ENCODE peak calls at places on chromosomes 2 and 18, in eight cellular contexts. One of them, this sample, is unnamed.

GRCh38 chr2:128178650-128179460 is 87.9 kb downstream of the UGGT1 start:
- DNase-seq in esophagus squamous epithelium: no peak
- DNase-seq in uterus: peak
- DNase-seq in ovary: peak
- DNase-seq in tibial nerve: no peak
- DNase-seq in HCT116: peak
- DNase-seq in A549: peak
- DNase-seq in IMR-90: peak
- DNase-seq in this sample: peak

GRCh38 chr18:42274488-42275137 is 319.6 kb downstream of the PIK3C3 start:
- DNase-seq in esophagus squamous epithelium: no peak
- DNase-seq in uterus: no peak
- DNase-seq in ovary: no peak
- DNase-seq in tibial nerve: no peak
- DNase-seq in HCT116: no peak
- DNase-seq in A549: peak
- DNase-seq in IMR-90: peak
- DNase-seq in this sample: no peak

GRCh38 chr18:27839141-27839540 is 337.8 kb downstream of the CDH2 start:
- DNase-seq in esophagus squamous epithelium: no peak
- DNase-seq in uterus: no peak
- DNase-seq in ovary: no peak
- DNase-seq in tibial nerve: no peak
- DNase-seq in HCT116: no peak
- DNase-seq in A549: peak
- DNase-seq in IMR-90: peak
- DNase-seq in this sample: no peak

GRCh38 chr2:127087780-127088495 is 19.0 kb downstream of the BIN1 start:
- DNase-seq in esophagus squamous epithelium: no peak
- DNase-seq in uterus: no peak
- DNase-seq in ovary: peak
- DNase-seq in tibial nerve: no peak
- DNase-seq in HCT116: no peak
- DNase-seq in A549: no peak
- DNase-seq in IMR-90: peak
- DNase-seq in this sample: no peak

GRCh38 chr2:30283931-30284565 is 52.7 kb downstream of the LBH start:
- DNase-seq in esophagus squamous epithelium: no peak
- DNase-seq in uterus: no peak
- DNase-seq in ovary: no peak
- DNase-seq in tibial nerve: no peak
- DNase-seq in HCT116: no peak
- DNase-seq in A549: no peak
- DNase-seq in IMR-90: no peak
- DNase-seq in this sample: no peak

GRCh38 chr2:53490659-53491058 is 276.9 kb upstream of the CHAC2 start:
- DNase-seq in esophagus squamous epithelium: no peak
- DNase-seq in uterus: peak
- DNase-seq in ovary: no peak
- DNase-seq in tibial nerve: peak
- DNase-seq in HCT116: no peak
- DNase-seq in A549: peak
- DNase-seq in IMR-90: peak
- DNase-seq in this sample: no peak

GRCh38 chr18:76875390-76876330 is 53.3 kb downstream of the ZNF236 start:
- DNase-seq in esophagus squamous epithelium: no peak
- DNase-seq in uterus: no peak
- DNase-seq in ovary: no peak
- DNase-seq in tibial nerve: no peak
- DNase-seq in HCT116: peak
- DNase-seq in A549: peak
- DNase-seq in IMR-90: peak
- DNase-seq in this sample: peak

GRCh38 chr2:152546230-152546837 is 170.9 kb downstream of the PRPF40A start:
- DNase-seq in esophagus squamous epithelium: no peak
- DNase-seq in uterus: no peak
- DNase-seq in ovary: no peak
- DNase-seq in tibial nerve: no peak
- DNase-seq in HCT116: no peak
- DNase-seq in A549: no peak
- DNase-seq in IMR-90: peak
- DNase-seq in this sample: no peak

GRCh38 chr18:23884712-23885375 is 129.7 kb upstream of the TTC39C start:
- DNase-seq in esophagus squamous epithelium: no peak
- DNase-seq in uterus: peak
- DNase-seq in ovary: no peak
- DNase-seq in tibial nerve: peak
- DNase-seq in HCT116: no peak
- DNase-seq in A549: no peak
- DNase-seq in IMR-90: no peak
- DNase-seq in this sample: peak

GRCh38 chr18:26227051-26227672 is 917 bp downstream of the TAF4B start:
- DNase-seq in esophagus squamous epithelium: no peak
- DNase-seq in uterus: no peak
- DNase-seq in ovary: no peak
- DNase-seq in tibial nerve: no peak
- DNase-seq in HCT116: no peak
- DNase-seq in A549: peak
- DNase-seq in IMR-90: no peak
- DNase-seq in this sample: no peak

GRCh38 chr2:134261398-134262131 is 7.7 kb downstream of the MGAT5 start:
- DNase-seq in esophagus squamous epithelium: no peak
- DNase-seq in uterus: no peak
- DNase-seq in ovary: no peak
- DNase-seq in tibial nerve: no peak
- DNase-seq in HCT116: no peak
- DNase-seq in A549: no peak
- DNase-seq in IMR-90: no peak
- DNase-seq in this sample: no peak

DNA sequence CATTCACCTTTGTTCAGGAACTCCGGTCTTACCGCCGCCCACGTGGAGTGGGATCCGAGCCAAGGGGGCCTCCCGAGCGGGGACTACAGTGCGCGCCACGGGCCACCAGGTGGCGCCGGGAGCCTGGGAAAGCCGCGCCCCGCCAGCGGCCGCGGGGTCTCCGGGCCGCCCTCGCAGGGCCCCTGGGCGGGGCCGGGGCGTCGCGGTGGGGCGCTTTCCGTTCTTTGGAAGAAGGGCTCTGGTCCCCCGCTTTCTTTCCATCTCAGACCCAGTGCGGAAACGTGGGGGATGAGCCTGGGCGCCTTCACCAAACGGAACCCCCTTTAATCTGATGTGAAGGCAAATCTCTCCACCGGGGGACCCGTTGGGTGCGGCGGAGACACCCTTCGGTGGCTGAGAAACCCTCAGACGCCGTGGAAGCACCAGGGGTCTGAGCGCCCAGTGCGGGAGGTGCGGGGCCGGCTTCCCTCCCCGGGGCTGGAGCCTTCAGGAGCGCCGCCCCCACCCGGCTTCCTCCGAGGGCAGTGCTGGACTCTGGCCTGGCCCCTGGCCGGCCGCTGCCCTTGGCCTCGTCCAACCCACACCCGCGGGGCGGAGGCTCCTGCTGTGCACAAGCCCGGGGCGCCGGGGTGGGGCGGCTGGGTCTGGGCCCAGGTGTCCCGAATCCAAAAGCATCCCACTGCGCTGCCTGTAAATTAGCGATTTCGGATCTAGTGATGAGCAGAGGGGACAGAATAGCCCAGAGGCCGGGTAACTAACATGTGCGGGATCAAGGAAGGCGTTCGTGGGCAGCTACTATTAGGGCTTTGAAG is 44.6 kb downstream of the GORASP2 start:
- DNase-seq in esophagus squamous epithelium: no peak
- DNase-seq in uterus: peak
- DNase-seq in ovary: peak
- DNase-seq in tibial nerve: peak
- DNase-seq in HCT116: peak
- DNase-seq in A549: peak
- DNase-seq in IMR-90: peak
- DNase-seq in this sample: peak
- TF ChIP-seq POLR2A in esophagus squamous epithelium: no peak
- TF ChIP-seq POLR2A in uterus: peak
- TF ChIP-seq POLR2A in ovary: no peak
- TF ChIP-seq POLR2A in tibial nerve: no peak
- TF ChIP-seq POLR2A in HCT116: no peak
- TF ChIP-seq POLR2A in A549: peak
- TF ChIP-seq POLR2A in IMR-90: peak
- TF ChIP-seq POLR2A in this sample: no peak

DNA sequence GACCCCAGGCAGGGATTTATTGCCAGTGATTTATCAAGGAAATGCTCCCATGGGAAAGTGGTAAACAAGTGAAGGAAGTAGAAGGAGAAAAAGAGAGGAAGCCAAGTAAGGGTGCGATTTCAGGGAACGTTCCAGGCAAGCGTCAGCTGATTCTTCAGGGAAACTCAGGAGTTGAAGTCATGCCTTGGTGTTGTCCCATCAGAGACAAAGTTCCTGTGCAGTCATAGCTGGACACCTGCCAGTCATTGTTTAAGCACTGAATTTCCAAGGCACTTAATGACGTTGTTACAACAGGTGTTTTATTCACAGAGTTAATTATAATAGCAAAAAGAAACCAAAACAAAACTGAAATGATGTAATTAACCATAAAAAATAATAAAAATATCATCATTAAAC is 381.8 kb upstream of the CRIM1 start:
- DNase-seq in esophagus squamous epithelium: no peak
- DNase-seq in uterus: peak
- DNase-seq in ovary: no peak
- DNase-seq in tibial nerve: no peak
- DNase-seq in HCT116: no peak
- DNase-seq in A549: no peak
- DNase-seq in IMR-90: no peak
- DNase-seq in this sample: no peak
- H3K27ac ChIP-seq in esophagus squamous epithelium: no peak
- H3K27ac ChIP-seq in uterus: no peak
- H3K27ac ChIP-seq in ovary: no peak
- H3K27ac ChIP-seq in tibial nerve: no peak
- H3K27ac ChIP-seq in HCT116: no peak
- H3K27ac ChIP-seq in A549: no peak
- H3K27ac ChIP-seq in IMR-90: no peak
- H3K27ac ChIP-seq in this sample: no peak

GRCh38 chr2:207625014-207625755 is at the start of gene METTL21A:
- DNase-seq in esophagus squamous epithelium: peak
- DNase-seq in uterus: peak
- DNase-seq in ovary: peak
- DNase-seq in tibial nerve: peak
- DNase-seq in HCT116: peak
- DNase-seq in A549: peak
- DNase-seq in IMR-90: peak
- DNase-seq in this sample: peak
- TF ChIP-seq POLR2A in esophagus squamous epithelium: no peak
- TF ChIP-seq POLR2A in uterus: peak
- TF ChIP-seq POLR2A in ovary: peak
- TF ChIP-seq POLR2A in tibial nerve: peak
- TF ChIP-seq POLR2A in HCT116: peak
- TF ChIP-seq POLR2A in A549: peak
- TF ChIP-seq POLR2A in IMR-90: peak
- TF ChIP-seq POLR2A in this sample: peak

DNA sequence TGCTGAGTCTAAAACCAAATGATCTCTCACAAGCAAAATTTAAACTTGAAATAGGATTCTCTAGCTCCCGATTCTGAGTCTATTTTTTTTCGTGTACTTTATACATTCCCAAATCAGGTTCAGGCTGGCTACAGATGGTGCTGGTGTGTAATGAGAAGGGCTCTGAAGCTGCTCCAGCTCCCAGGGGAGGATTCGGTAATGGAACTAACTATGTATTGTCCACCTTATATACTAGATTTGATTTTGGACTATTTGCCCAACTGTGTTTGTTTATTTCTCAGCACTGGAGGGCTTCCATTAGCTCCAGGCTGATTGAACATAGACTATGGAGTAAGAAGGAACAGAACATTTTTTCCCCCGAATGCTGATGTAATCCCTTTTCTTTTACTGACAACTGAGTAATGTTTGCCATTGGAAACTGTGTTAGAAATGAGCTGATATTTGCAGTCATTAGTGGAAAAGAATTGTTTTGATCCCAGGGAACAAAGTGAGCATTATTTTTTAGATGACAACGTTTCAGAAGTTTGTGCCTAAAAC is 274.1 kb upstream of the FIGN start:
- DNase-seq in esophagus squamous epithelium: no peak
- DNase-seq in uterus: no peak
- DNase-seq in ovary: no peak
- DNase-seq in tibial nerve: no peak
- DNase-seq in HCT116: no peak
- DNase-seq in A549: no peak
- DNase-seq in IMR-90: no peak
- DNase-seq in this sample: no peak
- H3K27ac ChIP-seq in esophagus squamous epithelium: no peak
- H3K27ac ChIP-seq in uterus: no peak
- H3K27ac ChIP-seq in ovary: no peak
- H3K27ac ChIP-seq in tibial nerve: peak
- H3K27ac ChIP-seq in HCT116: no peak
- H3K27ac ChIP-seq in A549: no peak
- H3K27ac ChIP-seq in IMR-90: no peak
- H3K27ac ChIP-seq in this sample: no peak

GRCh38 chr18:59358611-59359575 is at the start of gene LMAN1:
- DNase-seq in esophagus squamous epithelium: peak
- DNase-seq in uterus: peak
- DNase-seq in ovary: peak
- DNase-seq in tibial nerve: peak
- DNase-seq in HCT116: peak
- DNase-seq in A549: peak
- DNase-seq in IMR-90: peak
- DNase-seq in this sample: peak
- TF ChIP-seq POLR2A in esophagus squamous epithelium: no peak
- TF ChIP-seq POLR2A in uterus: peak
- TF ChIP-seq POLR2A in ovary: peak
- TF ChIP-seq POLR2A in tibial nerve: no peak
- TF ChIP-seq POLR2A in HCT116: peak
- TF ChIP-seq POLR2A in A549: peak
- TF ChIP-seq POLR2A in IMR-90: peak
- TF ChIP-seq POLR2A in this sample: peak